ENCODE peak calls at places on chromosome 2, in seven cellular contexts. One of them, this sample, is unnamed.

GRCh38 chr2:188119112-188119838 is 172.4 kb upstream of the GULP1 start:
- DNase-seq in HCT116: no peak
- DNase-seq in choroid plexus epithelial cell: no peak
- DNase-seq in fibroblast of the aortic adventitia: no peak
- DNase-seq in mesothelial cell of epicardium: no peak
- DNase-seq in IMR-90: no peak
- DNase-seq in ovary: no peak
- DNase-seq in this sample: no peak

GRCh38 chr2:157015015-157015575 is 242.4 kb upstream of the GALNT5 start:
- DNase-seq in HCT116: no peak
- DNase-seq in ovary: no peak
- DNase-seq in choroid plexus epithelial cell: no peak
- DNase-seq in fibroblast of the aortic adventitia: no peak
- DNase-seq in IMR-90: no peak
- DNase-seq in mesothelial cell of epicardium: no peak
- DNase-seq in this sample: no peak

GRCh38 chr2:164737612-164738081 is 104.0 kb downstream of the COBLL1 start:
- DNase-seq in HCT116: peak
- DNase-seq in fibroblast of the aortic adventitia: peak
- DNase-seq in mesothelial cell of epicardium: peak
- DNase-seq in IMR-90: peak
- DNase-seq in ovary: peak
- DNase-seq in choroid plexus epithelial cell: peak
- DNase-seq in this sample: peak

GRCh38 chr2:46825231-46825957 is 90.2 kb downstream of the MCFD2 start:
- DNase-seq in ovary: no peak
- DNase-seq in mesothelial cell of epicardium: no peak
- DNase-seq in IMR-90: no peak
- DNase-seq in choroid plexus epithelial cell: no peak
- DNase-seq in fibroblast of the aortic adventitia: no peak
- DNase-seq in HCT116: no peak
- DNase-seq in this sample: no peak

GRCh38 chr2:145842002-145842401 is 1322.1 kb upstream of the ZEB2 start:
- DNase-seq in mesothelial cell of epicardium: no peak
- DNase-seq in ovary: no peak
- DNase-seq in IMR-90: no peak
- DNase-seq in choroid plexus epithelial cell: no peak
- DNase-seq in fibroblast of the aortic adventitia: peak
- DNase-seq in HCT116: no peak
- DNase-seq in this sample: no peak

GRCh38 chr2:14524041-14524802 is 108.3 kb upstream of the LRATD1 start:
- DNase-seq in fibroblast of the aortic adventitia: no peak
- DNase-seq in mesothelial cell of epicardium: no peak
- DNase-seq in choroid plexus epithelial cell: peak
- DNase-seq in ovary: no peak
- DNase-seq in IMR-90: peak
- DNase-seq in HCT116: no peak
- DNase-seq in this sample: no peak

GRCh38 chr2:3754795-3755194 is 51.4 kb downstream of the DCDC2C start:
- DNase-seq in HCT116: no peak
- DNase-seq in choroid plexus epithelial cell: no peak
- DNase-seq in ovary: no peak
- DNase-seq in IMR-90: no peak
- DNase-seq in fibroblast of the aortic adventitia: no peak
- DNase-seq in mesothelial cell of epicardium: no peak
- DNase-seq in this sample: no peak

GRCh38 chr2:127064642-127065250 is 42.2 kb downstream of the BIN1 start:
- DNase-seq in fibroblast of the aortic adventitia: peak
- DNase-seq in ovary: peak
- DNase-seq in choroid plexus epithelial cell: peak
- DNase-seq in mesothelial cell of epicardium: no peak
- DNase-seq in HCT116: peak
- DNase-seq in IMR-90: peak
- DNase-seq in this sample: no peak

GRCh38 chr2:124533226-124533954 is 508.3 kb downstream of the CNTNAP5 start:
- DNase-seq in ovary: no peak
- DNase-seq in IMR-90: no peak
- DNase-seq in HCT116: no peak
- DNase-seq in fibroblast of the aortic adventitia: no peak
- DNase-seq in mesothelial cell of epicardium: no peak
- DNase-seq in choroid plexus epithelial cell: no peak
- DNase-seq in this sample: no peak

GRCh38 chr2:241218131-241219029 is 29.9 kb downstream of the ANO7 start:
- DNase-seq in HCT116: no peak
- DNase-seq in mesothelial cell of epicardium: peak
- DNase-seq in ovary: peak
- DNase-seq in IMR-90: peak
- DNase-seq in fibroblast of the aortic adventitia: peak
- DNase-seq in choroid plexus epithelial cell: peak
- DNase-seq in this sample: peak

GRCh38 chr2:219293736-219294201 is 14.6 kb downstream of the DNAJB2 start:
- DNase-seq in IMR-90: no peak
- DNase-seq in HCT116: no peak
- DNase-seq in choroid plexus epithelial cell: no peak
- DNase-seq in fibroblast of the aortic adventitia: no peak
- DNase-seq in mesothelial cell of epicardium: no peak
- DNase-seq in ovary: no peak
- DNase-seq in this sample: no peak

GRCh38 chr2:203361922-203362321 is 33.7 kb downstream of the ABI2 start:
- DNase-seq in HCT116: no peak
- DNase-seq in choroid plexus epithelial cell: peak
- DNase-seq in IMR-90: peak
- DNase-seq in ovary: no peak
- DNase-seq in mesothelial cell of epicardium: no peak
- DNase-seq in fibroblast of the aortic adventitia: peak
- DNase-seq in this sample: no peak

GRCh38 chr2:174729797-174730529 is 34.3 kb downstream of the CHRNA1 start:
- DNase-seq in choroid plexus epithelial cell: peak
- DNase-seq in mesothelial cell of epicardium: no peak
- DNase-seq in fibroblast of the aortic adventitia: peak
- DNase-seq in IMR-90: peak
- DNase-seq in ovary: no peak
- DNase-seq in HCT116: no peak
- DNase-seq in this sample: no peak

GRCh38 chr2:74188018-74188601 is 9.4 kb upstream of the MOB1A start:
- DNase-seq in mesothelial cell of epicardium: no peak
- DNase-seq in choroid plexus epithelial cell: peak
- DNase-seq in ovary: no peak
- DNase-seq in HCT116: peak
- DNase-seq in fibroblast of the aortic adventitia: peak
- DNase-seq in IMR-90: peak
- DNase-seq in this sample: no peak

GRCh38 chr2:157302492-157303099 is 23.0 kb downstream of the ERMN start:
- DNase-seq in fibroblast of the aortic adventitia: peak
- DNase-seq in HCT116: peak
- DNase-seq in IMR-90: peak
- DNase-seq in choroid plexus epithelial cell: peak
- DNase-seq in mesothelial cell of epicardium: no peak
- DNase-seq in ovary: no peak
- DNase-seq in this sample: no peak

GRCh38 chr2:47405757-47406156 is 2.8 kb downstream of the MSH2 start:
- DNase-seq in ovary: no peak
- DNase-seq in choroid plexus epithelial cell: no peak
- DNase-seq in mesothelial cell of epicardium: no peak
- DNase-seq in IMR-90: no peak
- DNase-seq in HCT116: no peak
- DNase-seq in fibroblast of the aortic adventitia: no peak
- DNase-seq in this sample: no peak

GRCh38 chr2:30234180-30234971 is 3.0 kb downstream of the LBH start:
- DNase-seq in HCT116: no peak
- DNase-seq in fibroblast of the aortic adventitia: peak
- DNase-seq in IMR-90: peak
- DNase-seq in ovary: peak
- DNase-seq in choroid plexus epithelial cell: peak
- DNase-seq in mesothelial cell of epicardium: no peak
- DNase-seq in this sample: no peak

GRCh38 chr2:200985806-200986205 is 22.3 kb upstream of the ORC2 start:
- DNase-seq in mesothelial cell of epicardium: no peak
- DNase-seq in fibroblast of the aortic adventitia: peak
- DNase-seq in choroid plexus epithelial cell: peak
- DNase-seq in IMR-90: peak
- DNase-seq in ovary: no peak
- DNase-seq in HCT116: no peak
- DNase-seq in this sample: no peak

GRCh38 chr2:42133771-42134195 is 35.4 kb upstream of the EML4 start:
- DNase-seq in choroid plexus epithelial cell: no peak
- DNase-seq in HCT116: no peak
- DNase-seq in ovary: no peak
- DNase-seq in fibroblast of the aortic adventitia: no peak
- DNase-seq in mesothelial cell of epicardium: no peak
- DNase-seq in IMR-90: no peak
- DNase-seq in this sample: no peak

GRCh38 chr2:156892449-156893335 is 364.8 kb upstream of the GALNT5 start:
- DNase-seq in IMR-90: peak
- DNase-seq in HCT116: peak
- DNase-seq in fibroblast of the aortic adventitia: peak
- DNase-seq in mesothelial cell of epicardium: no peak
- DNase-seq in ovary: no peak
- DNase-seq in choroid plexus epithelial cell: peak
- DNase-seq in this sample: no peak

GRCh38 chr2:239535413-239535790 is 134.6 kb upstream of the HDAC4 start:
- DNase-seq in IMR-90: no peak
- DNase-seq in mesothelial cell of epicardium: no peak
- DNase-seq in HCT116: no peak
- DNase-seq in ovary: no peak
- DNase-seq in choroid plexus epithelial cell: no peak
- DNase-seq in fibroblast of the aortic adventitia: no peak
- DNase-seq in this sample: no peak

GRCh38 chr2:174717916-174718315 is 46.4 kb downstream of the CHRNA1 start:
- DNase-seq in fibroblast of the aortic adventitia: no peak
- DNase-seq in ovary: no peak
- DNase-seq in choroid plexus epithelial cell: no peak
- DNase-seq in HCT116: no peak
- DNase-seq in IMR-90: no peak
- DNase-seq in mesothelial cell of epicardium: no peak
- DNase-seq in this sample: no peak

GRCh38 chr2:29009711-29010677 is 28.9 kb downstream of the TOGARAM2 start:
- DNase-seq in IMR-90: no peak
- DNase-seq in choroid plexus epithelial cell: no peak
- DNase-seq in HCT116: no peak
- DNase-seq in ovary: no peak
- DNase-seq in mesothelial cell of epicardium: no peak
- DNase-seq in fibroblast of the aortic adventitia: no peak
- DNase-seq in this sample: no peak

GRCh38 chr2:78865663-78866062 is 159.8 kb upstream of the REG3G start:
- DNase-seq in choroid plexus epithelial cell: no peak
- DNase-seq in IMR-90: no peak
- DNase-seq in ovary: no peak
- DNase-seq in mesothelial cell of epicardium: no peak
- DNase-seq in HCT116: no peak
- DNase-seq in fibroblast of the aortic adventitia: no peak
- DNase-seq in this sample: no peak

GRCh38 chr2:78864205-78864604 is 161.3 kb upstream of the REG3G start:
- DNase-seq in fibroblast of the aortic adventitia: no peak
- DNase-seq in mesothelial cell of epicardium: no peak
- DNase-seq in choroid plexus epithelial cell: no peak
- DNase-seq in IMR-90: no peak
- DNase-seq in ovary: no peak
- DNase-seq in HCT116: no peak
- DNase-seq in this sample: no peak

DNA sequence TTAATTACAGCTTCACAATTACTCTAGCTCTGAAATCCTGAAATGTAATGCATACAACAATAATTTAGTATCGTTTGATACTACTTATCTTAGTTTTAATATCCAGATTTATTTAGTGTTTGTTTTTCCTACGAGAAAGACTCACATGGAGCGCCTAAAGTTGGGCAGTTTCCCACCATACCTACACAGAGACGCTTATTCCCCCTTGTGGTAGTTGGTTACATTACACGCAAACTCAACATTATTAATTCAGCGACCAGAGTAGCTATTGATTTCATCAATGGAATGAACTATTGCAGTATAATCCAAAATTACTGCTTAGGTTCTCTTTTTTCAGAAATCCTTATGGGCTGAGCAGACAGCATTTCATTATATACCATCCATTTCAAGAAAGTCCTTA is 164.0 kb upstream of the REG3G start:
- DNase-seq in mesothelial cell of epicardium: no peak
- DNase-seq in fibroblast of the aortic adventitia: no peak
- DNase-seq in IMR-90: no peak
- DNase-seq in choroid plexus epithelial cell: peak
- DNase-seq in ovary: no peak
- DNase-seq in HCT116: no peak
- DNase-seq in this sample: no peak
- TF ChIP-seq CTCF in mesothelial cell of epicardium: peak
- TF ChIP-seq CTCF in fibroblast of the aortic adventitia: no peak
- TF ChIP-seq CTCF in IMR-90: no peak
- TF ChIP-seq CTCF in choroid plexus epithelial cell: peak
- TF ChIP-seq CTCF in ovary: no peak
- TF ChIP-seq CTCF in HCT116: peak
- TF ChIP-seq CTCF in this sample: peak

GRCh38 chr2:62410015-62410453 is 96.0 kb downstream of the TMEM17 start:
- DNase-seq in IMR-90: no peak
- DNase-seq in ovary: no peak
- DNase-seq in fibroblast of the aortic adventitia: peak
- DNase-seq in mesothelial cell of epicardium: no peak
- DNase-seq in choroid plexus epithelial cell: peak
- DNase-seq in HCT116: no peak
- DNase-seq in this sample: no peak

GRCh38 chr2:62415019-62415431 is 91.0 kb downstream of the TMEM17 start:
- DNase-seq in HCT116: no peak
- DNase-seq in choroid plexus epithelial cell: no peak
- DNase-seq in IMR-90: no peak
- DNase-seq in ovary: no peak
- DNase-seq in mesothelial cell of epicardium: no peak
- DNase-seq in fibroblast of the aortic adventitia: no peak
- DNase-seq in this sample: no peak

GRCh38 chr2:62413116-62413663 is 92.8 kb downstream of the TMEM17 start:
- DNase-seq in ovary: no peak
- DNase-seq in IMR-90: no peak
- DNase-seq in HCT116: no peak
- DNase-seq in mesothelial cell of epicardium: no peak
- DNase-seq in choroid plexus epithelial cell: no peak
- DNase-seq in fibroblast of the aortic adventitia: no peak
- DNase-seq in this sample: no peak

GRCh38 chr2:62410926-62411456 is 95.0 kb downstream of the TMEM17 start:
- DNase-seq in HCT116: no peak
- DNase-seq in mesothelial cell of epicardium: no peak
- DNase-seq in choroid plexus epithelial cell: peak
- DNase-seq in IMR-90: no peak
- DNase-seq in ovary: no peak
- DNase-seq in fibroblast of the aortic adventitia: no peak
- DNase-seq in this sample: no peak

GRCh38 chr2:62412347-62412742 is 93.7 kb downstream of the TMEM17 start:
- DNase-seq in HCT116: no peak
- DNase-seq in IMR-90: peak
- DNase-seq in fibroblast of the aortic adventitia: peak
- DNase-seq in ovary: no peak
- DNase-seq in choroid plexus epithelial cell: peak
- DNase-seq in mesothelial cell of epicardium: no peak
- DNase-seq in this sample: no peak
- TF ChIP-seq CTCF in HCT116: no peak
- TF ChIP-seq CTCF in IMR-90: no peak
- TF ChIP-seq CTCF in fibroblast of the aortic adventitia: no peak
- TF ChIP-seq CTCF in ovary: no peak
- TF ChIP-seq CTCF in choroid plexus epithelial cell: no peak
- TF ChIP-seq CTCF in mesothelial cell of epicardium: no peak
- TF ChIP-seq CTCF in this sample: peak

GRCh38 chr2:60534034-60534393 is 19.4 kb downstream of the BCL11A start:
- DNase-seq in ovary: no peak
- DNase-seq in HCT116: no peak
- DNase-seq in IMR-90: no peak
- DNase-seq in fibroblast of the aortic adventitia: no peak
- DNase-seq in choroid plexus epithelial cell: no peak
- DNase-seq in mesothelial cell of epicardium: no peak
- DNase-seq in this sample: no peak
- TF ChIP-seq CTCF in ovary: no peak
- TF ChIP-seq CTCF in HCT116: no peak
- TF ChIP-seq CTCF in IMR-90: no peak
- TF ChIP-seq CTCF in fibroblast of the aortic adventitia: no peak
- TF ChIP-seq CTCF in choroid plexus epithelial cell: peak
- TF ChIP-seq CTCF in mesothelial cell of epicardium: no peak
- TF ChIP-seq CTCF in this sample: peak

GRCh38 chr2:71150082-71150816 is 19.8 kb downstream of the MPHOSPH10 start:
- DNase-seq in choroid plexus epithelial cell: peak
- DNase-seq in mesothelial cell of epicardium: no peak
- DNase-seq in ovary: no peak
- DNase-seq in IMR-90: no peak
- DNase-seq in HCT116: no peak
- DNase-seq in fibroblast of the aortic adventitia: no peak
- DNase-seq in this sample: no peak
- TF ChIP-seq CTCF in choroid plexus epithelial cell: peak
- TF ChIP-seq CTCF in mesothelial cell of epicardium: no peak
- TF ChIP-seq CTCF in ovary: no peak
- TF ChIP-seq CTCF in IMR-90: no peak
- TF ChIP-seq CTCF in HCT116: no peak
- TF ChIP-seq CTCF in fibroblast of the aortic adventitia: no peak
- TF ChIP-seq CTCF in this sample: no peak